ENCODE peak calls at places on chromosomes 3 and 15, in six cellular contexts. I is HTR-8/SVneo, Z is AG08396, S is GM19239, U is NCI-H2081, J is H54. E is an unnamed sample.

GRCh38 chr15:64686130-64686735 is 89.2 kb downstream of the RBPMS2 start:
- DNase-seq in I (peak), Z (peak), S (peak), U (peak), J (no peak), E (no peak)

GRCh38 chr3:149667576-149667975 is 9.8 kb upstream of the WWTR1 start:
- DNase-seq in I (no peak), Z (no peak), S (no peak), U (no peak), J (no peak), E (no peak)

GRCh38 chr3:117790256-117790987 is 1080.8 kb downstream of the TUSC7 start:
- DNase-seq in I (no peak), Z (peak), S (no peak), U (no peak), J (no peak), E (no peak)

GRCh38 chr15:81184188-81184587 is 12.5 kb upstream of the IL16 start:
- DNase-seq in I (no peak), Z (peak), S (no peak), U (no peak), J (no peak), E (no peak)

GRCh38 chr3:58175429-58176184 is 35.2 kb downstream of the DNASE1L3 start:
- DNase-seq in I (no peak), Z (no peak), S (no peak), U (no peak), J (no peak), E (no peak)

GRCh38 chr15:43095243-43095642 is 10.6 kb downstream of the UBR1 start:
- DNase-seq in I (no peak), Z (no peak), S (no peak), U (no peak), J (no peak), E (peak)

GRCh38 chr3:26350853-26351252 is 271.7 kb upstream of the LRRC3B start:
- DNase-seq in I (no peak), Z (no peak), S (no peak), U (no peak), J (no peak), E (no peak)

GRCh38 chr15:69080203-69080957 is 65.9 kb downstream of the NOX5 start:
- DNase-seq in I (no peak), Z (no peak), S (no peak), U (peak), J (no peak), E (no peak)

GRCh38 chr15:28943611-28944230 is 57.9 kb downstream of the APBA2 start:
- DNase-seq in I (no peak), Z (no peak), S (no peak), U (no peak), J (no peak), E (no peak)

GRCh38 chr15:43492673-43493601 is at the start of gene TP53BP1:
- DNase-seq in I (peak), Z (peak), S (peak), U (peak), J (peak), E (peak)

GRCh38 chr15:58403581-58403980 is 28.2 kb upstream of the LIPC start:
- DNase-seq in I (no peak), Z (no peak), S (no peak), U (no peak), J (no peak), E (no peak)

GRCh38 chr15:51864408-51865056 is 35.1 kb downstream of the TMOD3 start:
- DNase-seq in I (peak), Z (no peak), S (no peak), U (no peak), J (no peak), E (no peak)

GRCh38 chr3:195182470-195182795 is 88.5 kb downstream of the XXYLT1 start:
- DNase-seq in I (peak), Z (peak), S (no peak), U (no peak), J (peak), E (no peak)

GRCh38 chr15:101045236-101045646 is 126.1 kb downstream of the LRRK1 start:
- DNase-seq in I (no peak), Z (no peak), S (no peak), U (no peak), J (no peak), E (no peak)

GRCh38 chr15:34713635-34714034 is 41.2 kb downstream of the GJD2 start:
- DNase-seq in I (no peak), Z (no peak), S (no peak), U (no peak), J (no peak), E (no peak)

GRCh38 chr3:141949972-141950371 is 73.5 kb downstream of the ATP1B3 start:
- DNase-seq in I (no peak), Z (no peak), S (no peak), U (no peak), J (no peak), E (no peak)

GRCh38 chr15:35186346-35186745 is 101.3 kb upstream of the NANOGP8 start:
- DNase-seq in I (no peak), Z (no peak), S (no peak), U (no peak), J (no peak), E (no peak)

GRCh38 chr3:136818191-136818850 is 605 bp upstream of the SLC35G2 start:
- DNase-seq in I (peak), Z (peak), S (no peak), U (no peak), J (peak), E (peak)

GRCh38 chr3:169541528-169541927 is 122.0 kb downstream of the MECOM start:
- DNase-seq in I (no peak), Z (no peak), S (no peak), U (no peak), J (no peak), E (no peak)

GRCh38 chr3:132629928-132630327 is 29.7 kb downstream of the ACAD11 start:
- DNase-seq in I (peak), Z (no peak), S (no peak), U (no peak), J (no peak), E (no peak)

GRCh38 chr3:150242220-150242938 is 165.7 kb upstream of the TSC22D2 start:
- DNase-seq in I (no peak), Z (no peak), S (no peak), U (no peak), J (no peak), E (no peak)

GRCh38 chr15:59327942-59328341 is 44.7 kb downstream of the MYO1E start:
- DNase-seq in I (no peak), Z (no peak), S (no peak), U (no peak), J (no peak), E (no peak)

GRCh38 chr3:8371955-8372600 is 129.5 kb upstream of the LMCD1 start:
- DNase-seq in I (no peak), Z (no peak), S (no peak), U (no peak), J (no peak), E (no peak)

GRCh38 chr3:119700269-119700919 is 2.4 kb upstream of the CFAP91 start:
- DNase-seq in I (no peak), Z (no peak), S (peak), U (no peak), J (no peak), E (no peak)

GRCh38 chr3:51568041-51568440 is 29.5 kb downstream of the RAD54L2 start:
- DNase-seq in I (no peak), Z (no peak), S (no peak), U (no peak), J (no peak), E (no peak)

GRCh38 chr3:53804697-53805462 is 41.3 kb downstream of the CHDH start:
- DNase-seq in I (peak), Z (peak), S (no peak), U (no peak), J (peak), E (peak)

GRCh38 chr3:8972614-8973013 is 9.3 kb upstream of the RAD18 start:
- DNase-seq in I (peak), Z (no peak), S (no peak), U (no peak), J (no peak), E (peak)

GRCh38 chr3:24164967-24165366 is 219.9 kb downstream of the NR1D2 start:
- DNase-seq in I (no peak), Z (no peak), S (no peak), U (no peak), J (no peak), E (no peak)

GRCh38 chr15:81064253-81064652 is 63.5 kb downstream of the TLNRD1 start:
- DNase-seq in I (no peak), Z (no peak), S (no peak), U (no peak), J (no peak), E (no peak)

E was measured in HS-27A.